ENCODE peak calls at places on chromosomes 2 and 18, in five cellular contexts. P is stomach, H is H9, A is OCI-LY7, Z is HFF-Myc. K is an unnamed sample.

GRCh38 chr2:81283081-81283480 is 978.5 kb upstream of the LRRTM1 start:
- DNase-seq in A (no peak), Z (no peak), H (no peak), P (no peak), K (no peak)

GRCh38 chr2:232447638-232448472 is 8.1 kb upstream of the ALPI start:
- DNase-seq in Z (no peak), A (no peak), P (no peak), H (peak; percentile 22), K (no peak)

GRCh38 chr18:74082476-74083070 is 65.1 kb downstream of the FBXO15 start:
- DNase-seq in H (peak; percentile 91), P (peak; percentile 43), Z (no peak), A (peak; percentile 77), K (no peak)

GRCh38 chr2:23320058-23320457 is 64.9 kb upstream of the KLHL29 start:
- DNase-seq in H (no peak), P (no peak), A (no peak), Z (no peak), K (no peak)

GRCh38 chr2:108363900-108364225 is 13.9 kb upstream of the SULT1C4 start:
- DNase-seq in Z (no peak), A (no peak), P (no peak), H (no peak), K (no peak)

GRCh38 chr2:124804014-124804940 is 779.2 kb downstream of the CNTNAP5 start:
- DNase-seq in A (peak; percentile 56), Z (no peak), H (peak; percentile 30), P (no peak), K (no peak)

GRCh38 chr2:150944315-150944714 is 317.3 kb downstream of the RBM43 start:
- DNase-seq in H (no peak), Z (no peak), P (no peak), A (no peak), K (no peak)

GRCh38 chr2:21453728-21454127 is 330.0 kb downstream of the TDRD15 start:
- DNase-seq in H (no peak), Z (no peak), A (no peak), P (no peak), K (no peak)

GRCh38 chr2:111919362-111919761 is 21.0 kb downstream of the MERTK start:
- DNase-seq in P (no peak), H (no peak), A (no peak), Z (no peak), K (no peak)

GRCh38 chr2:173048901-173049661 is 26.6 kb upstream of the MAP3K20 start:
- DNase-seq in Z (peak; percentile 91), A (no peak), H (no peak), P (peak; percentile 63), K (no peak)

GRCh38 chr2:55334728-55335127 is 65.7 kb upstream of the MTIF2 start:
- DNase-seq in H (no peak), Z (no peak), P (no peak), A (no peak), K (no peak)

GRCh38 chr2:55159037-55159651 is 72.9 kb downstream of the CLHC1 start:
- DNase-seq in A (peak; percentile 91), Z (no peak), P (no peak), H (no peak), K (peak; percentile 54)

GRCh38 chr2:199744676-199745075 is 106.3 kb downstream of the FTCDNL1 start:
- DNase-seq in P (no peak), H (no peak), A (no peak), Z (no peak), K (no peak)

GRCh38 chr2:179446475-179447141 is 182.0 kb upstream of the SESTD1 start:
- DNase-seq in H (no peak), A (no peak), Z (no peak), P (no peak), K (no peak)

GRCh38 chr2:219003267-219003634 is 10.0 kb upstream of the CRYBA2 start:
- DNase-seq in Z (no peak), A (no peak), H (no peak), P (no peak), K (no peak)
- TF ChIP-seq CTCF in Z (peak; percentile 47), A (peak; percentile 31), H (no peak), P (peak; percentile 53), K (no peak)

DNA sequence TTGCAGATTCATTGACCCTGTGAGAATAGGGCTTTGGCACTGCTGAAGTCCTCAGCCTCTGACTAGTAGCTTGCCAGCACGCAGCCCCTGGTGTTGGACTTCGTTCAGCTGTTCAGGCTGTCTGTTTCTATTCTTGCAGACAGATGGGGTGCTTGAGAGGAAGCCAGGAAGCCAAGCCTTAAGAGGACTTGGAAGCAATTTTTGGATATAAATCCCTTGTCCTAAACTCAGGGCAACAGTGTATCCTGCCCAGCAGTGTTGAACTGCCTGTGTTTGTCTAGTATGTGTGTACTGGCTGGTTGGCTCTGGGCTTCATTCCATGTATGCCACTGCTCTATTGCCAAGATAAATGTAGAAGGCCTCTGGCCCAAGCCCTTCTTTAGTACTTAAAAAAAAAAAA is 108.6 kb downstream of the COMMD1 start:
- DNase-seq in Z (peak; percentile 22), A (peak; percentile 34), P (peak; percentile 78), H (no peak), K (no peak)
- TF ChIP-seq CTCF in Z (no peak), A (no peak), P (no peak), H (peak; percentile 19), K (peak; percentile 51)

DNA sequence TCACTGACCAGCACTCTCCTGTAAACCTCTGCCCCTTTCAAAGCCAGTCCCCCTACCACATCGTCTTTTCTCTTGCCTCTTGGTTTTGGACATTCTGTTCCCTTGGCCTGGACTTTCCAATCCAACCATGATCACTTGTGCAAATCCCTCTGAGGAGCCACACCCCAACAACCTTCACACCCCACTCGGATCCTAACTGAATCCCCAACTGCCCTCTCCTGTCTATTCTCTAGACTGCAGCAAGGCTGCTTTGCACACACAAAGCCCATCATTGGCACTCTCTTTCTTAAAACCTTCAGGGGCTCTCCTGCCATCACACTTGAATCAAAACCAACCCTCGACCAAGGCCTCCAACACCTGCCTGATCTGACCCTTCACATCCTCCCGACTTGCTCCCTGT is 352.1 kb upstream of the PKDCC start:
- DNase-seq in Z (no peak), A (no peak), H (no peak), P (no peak), K (no peak)
- TF ChIP-seq CTCF in Z (no peak), A (no peak), H (peak; percentile 34), P (no peak), K (peak; percentile 31)

GRCh38 chr2:219388127-219388844 is 574 bp upstream of the DNPEP start:
- DNase-seq in Z (peak; percentile 70), H (peak; percentile 96), A (peak; percentile 95), P (peak; percentile 99), K (peak; percentile 99)

GRCh38 chr2:219385958-219386520 is 1.7 kb downstream of the DNPEP start:
- DNase-seq in P (no peak), H (no peak), Z (no peak), A (no peak), K (no peak)

GRCh38 chr2:219387284-219388126 is at the start of gene DNPEP:
- DNase-seq in P (peak; percentile 95), H (peak; percentile 90), Z (peak; percentile 35), A (peak; percentile 91), K (peak; percentile 99)

GRCh38 chr2:219384872-219385271 is 2.8 kb downstream of the DNPEP start:
- DNase-seq in Z (no peak), A (no peak), H (no peak), P (no peak), K (no peak)

GRCh38 chr2:219386532-219387280 is 1.0 kb downstream of the DNPEP start:
- DNase-seq in Z (no peak), P (no peak), H (peak; percentile 43), A (peak; percentile 6), K (no peak)
- TF ChIP-seq CTCF in Z (no peak), P (no peak), H (no peak), A (no peak), K (no peak)

GRCh38 chr2:121748202-121748601 is 7.2 kb upstream of the TSN start:
- DNase-seq in A (peak; percentile 36), Z (peak; percentile 19), P (no peak), H (peak; percentile 57), K (no peak)
- TF ChIP-seq CTCF in A (peak; percentile 64), Z (peak; percentile 41), P (no peak), H (peak; percentile 57), K (peak; percentile 48)

DNA sequence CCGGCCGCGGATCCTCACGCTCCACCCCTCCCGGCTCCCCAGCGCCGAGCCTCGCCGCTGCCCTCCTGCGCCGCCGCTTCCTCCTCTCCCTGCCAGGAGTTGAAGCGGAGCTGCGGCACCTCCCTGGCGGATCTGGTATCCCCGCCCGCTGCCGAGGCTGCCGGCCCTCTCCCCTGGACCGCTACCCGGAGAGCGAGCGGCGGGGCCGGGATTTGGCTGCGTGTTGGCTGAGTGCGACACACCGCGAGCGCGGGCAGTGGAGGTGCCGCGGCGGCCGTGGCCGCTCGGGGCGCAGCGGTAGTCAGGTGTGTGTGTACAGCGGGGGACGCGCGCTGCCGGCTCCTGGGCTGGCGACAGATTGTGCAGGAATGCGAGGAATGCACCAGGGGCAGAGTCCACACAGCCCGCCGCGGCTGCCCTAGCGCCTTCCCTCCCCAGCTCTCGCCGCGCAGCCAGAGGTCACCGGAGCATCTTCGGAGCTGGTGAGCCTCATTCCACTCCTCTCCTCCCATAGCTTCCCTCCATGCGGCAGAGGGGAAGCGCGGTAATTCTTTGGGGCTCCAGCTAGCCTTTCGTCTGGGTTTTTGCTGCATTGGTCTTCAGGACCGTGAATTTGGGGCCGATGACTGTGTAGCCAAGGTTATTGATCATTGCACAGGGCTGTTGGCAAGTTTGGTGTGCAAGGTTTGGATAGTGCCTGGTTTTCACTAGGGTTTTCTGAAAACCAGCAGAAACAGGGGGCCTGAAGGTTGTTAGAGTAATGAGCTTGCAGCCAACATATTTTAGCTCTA is 1.3 kb downstream of the PKP4 start:
- DNase-seq in H (peak; percentile 90), P (peak; percentile 90), A (peak; percentile 66), Z (no peak), K (peak; percentile 89)
- TF ChIP-seq CTCF in H (peak; percentile 37), P (peak; percentile 59), A (peak; percentile 61), Z (peak; percentile 0), K (peak; percentile 37)

GRCh38 chr18:10515456-10515855 is 10.4 kb upstream of the NAPG start:
- DNase-seq in Z (no peak), A (no peak), H (no peak), P (no peak), K (no peak)

GRCh38 chr18:10519366-10519765 is 6.5 kb upstream of the NAPG start:
- DNase-seq in P (no peak), A (no peak), H (no peak), Z (no peak), K (no peak)

GRCh38 chr18:10519999-10520935 is 5.6 kb upstream of the NAPG start:
- DNase-seq in Z (peak; percentile 89), A (peak; percentile 86), H (peak; percentile 80), P (peak; percentile 89), K (peak; percentile 92)

GRCh38 chr18:10516078-10516477 is 9.7 kb upstream of the NAPG start:
- DNase-seq in H (no peak), P (no peak), A (no peak), Z (no peak), K (no peak)

DNA sequence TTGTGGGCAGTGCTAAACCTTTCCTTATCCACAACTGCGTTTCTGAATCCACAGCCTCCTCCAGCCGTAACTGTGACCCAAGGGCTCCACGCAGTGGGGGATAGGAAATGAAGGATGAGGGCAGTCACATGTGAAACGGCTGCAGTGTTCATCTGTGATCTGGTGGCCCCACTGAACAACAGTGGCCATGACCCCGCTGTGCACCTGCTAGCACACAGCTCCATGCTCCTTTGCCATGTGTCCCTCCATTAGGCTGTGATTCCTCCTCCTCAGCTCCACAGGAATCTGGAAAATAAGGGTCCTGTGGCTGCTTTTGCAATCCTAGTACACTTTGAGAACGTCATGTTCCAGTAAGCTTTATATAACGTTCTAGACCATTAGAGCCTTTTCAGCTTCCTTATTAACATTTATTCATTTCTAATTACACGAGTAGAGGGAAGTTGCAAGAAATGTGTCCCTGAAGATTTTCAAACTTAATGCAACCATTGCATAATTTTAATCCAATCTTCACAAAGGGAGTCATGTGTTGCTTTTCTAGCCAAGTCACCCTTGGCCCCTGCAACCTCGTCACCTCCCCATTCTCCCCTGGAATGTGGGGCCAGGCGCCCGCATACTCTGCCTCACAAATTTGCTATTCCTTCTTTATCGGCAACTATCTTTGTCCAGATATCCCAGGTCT is 7.1 kb upstream of the NAPG start:
- DNase-seq in H (no peak), Z (no peak), A (no peak), P (peak; percentile 35), K (no peak)
- TF ChIP-seq CTCF in H (peak; percentile 29), Z (peak; percentile 44), A (peak; percentile 18), P (peak; percentile 19), K (peak; percentile 53)

K was measured in osteocyte.